ENCODE peak calls at places on chromosomes 4 and X, in six cellular contexts. R is HL-60; L is central memory CD4-positive, alpha-beta T cell; H is OCI-LY7; Y is fibroblast of mammary gland; Q is activated CD4-positive, alpha-beta T cell treated with anti-CD3 and anti-CD28 coated beads for 4 hours. W is an unnamed sample.

GRCh38 chrX:80648023-80648422 is 161.7 kb downstream of the BRWD3 start:
- DNase-seq in R (no peak), L (no peak), H (peak), Y (peak), Q (no peak), W (no peak)

GRCh38 chr4:136637071-136637777 is 895.1 kb downstream of the PCDH18 start:
- DNase-seq in R (no peak), L (no peak), H (peak), Y (peak), Q (no peak), W (no peak)

GRCh38 chrX:54641530-54641929 is 111.5 kb downstream of the GNL3L start:
- DNase-seq in R (no peak), L (no peak), H (peak), Y (peak), Q (no peak), W (no peak)

GRCh38 chrX:24659646-24660045 is 12.5 kb upstream of the PCYT1B start:
- DNase-seq in R (no peak), L (no peak), H (no peak), Y (no peak), Q (no peak), W (no peak)

GRCh38 chr4:75605928-75606327 is 24.4 kb downstream of the CDKL2 start:
- DNase-seq in R (no peak), L (no peak), H (no peak), Y (no peak), Q (no peak), W (no peak)

GRCh38 chr4:45442466-45442865 is 681.4 kb downstream of the GABRG1 start:
- DNase-seq in R (no peak), L (no peak), H (no peak), Y (peak), Q (no peak), W (no peak)

GRCh38 chr4:8227201-8227770 is 28.2 kb downstream of the SH3TC1 start:
- DNase-seq in R (peak), L (no peak), H (no peak), Y (no peak), Q (no peak), W (no peak)

GRCh38 chrX:39260965-39261364 is 459.7 kb downstream of the MID1IP1 start:
- DNase-seq in R (no peak), L (no peak), H (no peak), Y (peak), Q (no peak), W (no peak)

GRCh38 chr4:168589154-168589553 is 92.3 kb downstream of the PALLD start:
- DNase-seq in R (no peak), L (no peak), H (no peak), Y (peak), Q (no peak), W (no peak)

GRCh38 chr4:176437756-176438155 is 118.0 kb downstream of the SPCS3 start:
- DNase-seq in R (no peak), L (no peak), H (no peak), Y (no peak), Q (no peak), W (no peak)

GRCh38 chr4:86557526-86557925 is 36.6 kb upstream of the PTPN13 start:
- DNase-seq in R (no peak), L (no peak), H (no peak), Y (no peak), Q (no peak), W (no peak)

GRCh38 chr4:153082322-153083301 is 121.6 kb upstream of the TRIM2 start:
- DNase-seq in R (peak), L (no peak), H (no peak), Y (no peak), Q (no peak), W (no peak)

GRCh38 chr4:98546910-98547544 is 111.4 kb downstream of the TSPAN5 start:
- DNase-seq in R (no peak), L (no peak), H (no peak), Y (peak), Q (no peak), W (no peak)

GRCh38 chrX:22053486-22053885 is 21.4 kb downstream of the PHEX start:
- DNase-seq in R (no peak), L (no peak), H (no peak), Y (peak), Q (no peak), W (no peak)

GRCh38 chr4:53321151-53321987 is 44.5 kb downstream of the SCFD2 start:
- DNase-seq in R (no peak), L (no peak), H (no peak), Y (peak), Q (no peak), W (no peak)

GRCh38 chr4:38092701-38093100 is 132.5 kb downstream of the PTTG2 start:
- DNase-seq in R (no peak), L (no peak), H (no peak), Y (peak), Q (no peak), W (no peak)

GRCh38 chrX:106220177-106220576 is 52.1 kb downstream of the PWWP3B start:
- DNase-seq in R (no peak), L (no peak), H (peak), Y (no peak), Q (no peak), W (no peak)

GRCh38 chrX:11944486-11944885 is 186.4 kb downstream of the MSL3 start:
- DNase-seq in R (peak), L (no peak), H (peak), Y (peak), Q (no peak), W (no peak)

GRCh38 chrX:42797646-42798045 is 19.7 kb upstream of the PPP1R2C start:
- DNase-seq in R (no peak), L (no peak), H (no peak), Y (peak), Q (no peak), W (no peak)

GRCh38 chr4:37717575-37717974 is 31.4 kb upstream of the RELL1 start:
- DNase-seq in R (no peak), L (no peak), H (no peak), Y (peak), Q (no peak), W (no peak)

GRCh38 chr4:53476232-53477037 is 99.0 kb downstream of the FIP1L1 start:
- DNase-seq in R (no peak), L (no peak), H (no peak), Y (peak), Q (no peak), W (no peak)

GRCh38 chr4:16692021-16692420 is 206.4 kb downstream of the LDB2 start:
- DNase-seq in R (no peak), L (no peak), H (no peak), Y (peak), Q (no peak), W (no peak)

GRCh38 chr4:133483600-133484246 is 334.6 kb downstream of the PCDH10 start:
- DNase-seq in R (peak), L (no peak), H (no peak), Y (peak), Q (no peak), W (no peak)

GRCh38 chr4:113173865-113174264 is 124.4 kb downstream of the ANK2 start:
- DNase-seq in R (no peak), L (no peak), H (no peak), Y (no peak), Q (no peak), W (no peak)

GRCh38 chrX:21926527-21927278 is 13.8 kb upstream of the SMS start:
- DNase-seq in R (no peak), L (no peak), H (no peak), Y (peak), Q (no peak), W (no peak)

GRCh38 chr4:107951551-107951950 is 20.2 kb downstream of the CYP2U1 start:
- DNase-seq in R (no peak), L (no peak), H (no peak), Y (peak), Q (no peak), W (no peak)

GRCh38 chrX:43589735-43590515 is 66.2 kb upstream of the MAOA start:
- DNase-seq in R (no peak), L (no peak), H (no peak), Y (peak), Q (no peak), W (no peak)

GRCh38 chr4:110055014-110055768 is 142.5 kb downstream of the EGF start:
- DNase-seq in R (no peak), L (no peak), H (no peak), Y (no peak), Q (no peak), W (no peak)

W was measured in GF-D8.